ENCODE peak calls at places on chromosomes 7 and 10, in nine cellular contexts. M is MCF 10A; T is left ventricle myocardium inferior; N is activated CD4-positive, CD25-positive, alpha-beta regulatory T cell treated with anti-CD3 and anti-CD28 coated beads, Interleukin-2, amount 50 U/mL, for 16 hours; A is DMS153; B is EH; V is stimulated activated CD8-positive, alpha-beta memory T cell treated with anti-CD3 and anti-CD28 coated beads, Interleukin-15, amount 100 ng/mL, for 4 hours; F is B cell; S is NCI-H2081. I is an unnamed sample.

GRCh38 chr10:129968937-129969527 is 5.0 kb upstream of the EBF3 start:
- DNase-seq in T (no peak), M (no peak), N (no peak), V (no peak), A (no peak), F (peak; percentile 54), S (no peak), B (peak; percentile 15), I (no peak)

GRCh38 chr7:3042861-3043489 is 692 bp downstream of the CARD11 start:
- DNase-seq in F (peak; percentile 81), V (peak; percentile 40), S (no peak), B (no peak), M (no peak), A (no peak), T (no peak), N (peak; percentile 49), I (no peak)

GRCh38 chr10:121302541-121303180 is 295.6 kb downstream of the FGFR2 start:
- DNase-seq in S (no peak), F (no peak), V (no peak), A (no peak), N (no peak), M (no peak), T (no peak), B (no peak), I (no peak)

GRCh38 chr10:97724341-97724941 is 10.9 kb downstream of the MARVELD1 start:
- DNase-seq in N (no peak), M (peak; percentile 97), T (no peak), F (no peak), S (no peak), V (no peak), A (no peak), B (peak; percentile 69), I (peak; percentile 59)

GRCh38 chr7:12879139-12879538 is 191.7 kb downstream of the ARL4A start:
- DNase-seq in N (no peak), V (no peak), T (no peak), F (no peak), S (no peak), B (no peak), A (no peak), M (no peak), I (no peak)

GRCh38 chr10:119416855-119417254 is 125.7 kb downstream of the RGS10 start:
- DNase-seq in A (no peak), F (peak; percentile 91), B (peak; percentile 57), M (peak; percentile 75), V (peak; percentile 37), S (peak; percentile 24), T (peak; percentile 73), N (peak; percentile 43), I (peak; percentile 10)

GRCh38 chr10:103493362-103493871 is at the start of gene NEURL1:
- DNase-seq in S (peak; percentile 36), T (no peak), F (peak; percentile 55), A (no peak), M (no peak), V (no peak), N (no peak), B (peak; percentile 21), I (no peak)

GRCh38 chr10:52443419-52444388 is 129.6 kb downstream of the DKK1 start:
- DNase-seq in F (no peak), M (peak; percentile 84), V (no peak), B (peak; percentile 91), N (no peak), T (no peak), A (no peak), S (no peak), I (peak; percentile 94)

GRCh38 chr10:81847675-81848074 is 27.3 kb upstream of the NRG3 start:
- DNase-seq in T (no peak), S (no peak), A (no peak), F (no peak), M (no peak), V (no peak), B (no peak), N (no peak), I (no peak)

GRCh38 chr10:15140640-15141039 is 27.9 kb downstream of the NMT2 start:
- DNase-seq in N (no peak), T (no peak), S (no peak), V (no peak), B (no peak), F (no peak), M (no peak), A (no peak), I (no peak)

GRCh38 chr10:82397859-82398258 is 522.9 kb downstream of the NRG3 start:
- DNase-seq in T (no peak), M (no peak), F (no peak), B (no peak), S (no peak), N (no peak), V (no peak), A (no peak), I (no peak)

GRCh38 chr10:62640386-62640785 is 164.1 kb upstream of the ADO start:
- DNase-seq in N (no peak), M (peak; percentile 23), S (no peak), F (no peak), V (no peak), A (no peak), T (no peak), B (peak; percentile 75), I (no peak)

I was measured in HFFc6.